ENCODE peak calls at places on chromosomes 5 and 9, in four cellular contexts. L is K562, C is GM12878, S is HepG2. E is an unnamed sample.

GRCh38 chr5:35811108-35811741 is 45.5 kb upstream of the IL7R start:
- DNase-seq in L (no peak), C (no peak), S (no peak), E (no peak)

GRCh38 chr5:101611039-101611438 is 685.0 kb downstream of the SLCO4C1 start:
- DNase-seq in L (no peak), C (no peak), S (no peak), E (no peak)

GRCh38 chr5:180090769-180091546 is 19.4 kb upstream of the RNF130 start:
- DNase-seq in L (no peak), C (no peak), S (peak; percentile 52), E (peak; percentile 43)

GRCh38 chr5:115366223-115366622 is 69.8 kb upstream of the CCDC112 start:
- DNase-seq in L (no peak), C (no peak), S (no peak), E (peak; percentile 96)

GRCh38 chr9:134403682-134404301 is 77.5 kb downstream of the RXRA start:
- DNase-seq in L (no peak), C (no peak), S (no peak), E (peak; percentile 49)

GRCh38 chr5:2709996-2710689 is 41.3 kb downstream of the IRX2 start:
- DNase-seq in L (no peak), C (no peak), S (no peak), E (no peak)

GRCh38 chr5:65475336-65475735 is 6.4 kb downstream of the ADAMTS6 start:
- DNase-seq in L (no peak), C (no peak), S (no peak), E (peak; percentile 66)

GRCh38 chr9:68907910-68908309 is 106.0 kb downstream of the PRKACG start:
- DNase-seq in L (no peak), C (no peak), S (no peak), E (no peak)

GRCh38 chr5:93532370-93532769 is 48.6 kb downstream of the NR2F1-AS1 start:
- DNase-seq in L (no peak), C (no peak), S (peak; percentile 2), E (peak; percentile 63)
- H2AFZ ChIP-seq in L (no peak overlapping the region), C (no peak overlapping the region), S (peak overlapping the region; percentile 58), E (peak overlapping the region; percentile 7)

GRCh38 chr5:107478068-107478641 is 192.6 kb downstream of the EFNA5 start:
- DNase-seq in L (no peak), C (no peak), S (no peak), E (peak; percentile 41)

GRCh38 chr5:107474361-107474723 is 196.4 kb downstream of the EFNA5 start:
- DNase-seq in L (no peak), C (no peak), S (no peak), E (no peak)

GRCh38 chr5:107474724-107475489 is 195.8 kb downstream of the EFNA5 start:
- DNase-seq in L (no peak), C (peak; percentile 41), S (no peak), E (peak; percentile 67)

GRCh38 chr5:107477492-107477891 is 193.2 kb downstream of the EFNA5 start:
- DNase-seq in L (no peak), C (no peak), S (no peak), E (no peak)

GRCh38 chr5:107476783-107477182 is 194.0 kb downstream of the EFNA5 start:
- DNase-seq in L (no peak), C (peak; percentile 80), S (no peak), E (peak; percentile 94)
- TF ChIP-seq MYC in L (no peak), C (no peak), S (no peak), E (no peak)

GRCh38 chr5:157971466-157972324 is 112.8 kb upstream of the CLINT1 start:
- DNase-seq in L (no peak), C (no peak), S (no peak), E (no peak)
- H2AFZ ChIP-seq in L (no peak overlapping the region), C (no peak overlapping the region), S (no peak overlapping the region), E (no peak overlapping the region)

GRCh38 chr5:91305640-91306039 is 77.5 kb downstream of the ARRDC3 start:
- DNase-seq in L (no peak), C (no peak), S (no peak), E (no peak)

GRCh38 chr5:91302958-91303357 is 80.2 kb downstream of the ARRDC3 start:
- DNase-seq in L (no peak), C (no peak), S (no peak), E (no peak)

GRCh38 chr5:91311168-91311696 is 71.9 kb downstream of the ARRDC3 start:
- DNase-seq in L (no peak), C (no peak), S (no peak), E (no peak)

GRCh38 chr5:91306497-91306896 is 76.6 kb downstream of the ARRDC3 start:
- DNase-seq in L (no peak), C (no peak), S (no peak), E (no peak)

GRCh38 chr5:91307023-91307422 is 76.1 kb downstream of the ARRDC3 start:
- DNase-seq in L (no peak), C (no peak), S (no peak), E (no peak)
- TF ChIP-seq MYC in L (no peak), C (no peak), S (no peak), E (no peak)

DNA sequence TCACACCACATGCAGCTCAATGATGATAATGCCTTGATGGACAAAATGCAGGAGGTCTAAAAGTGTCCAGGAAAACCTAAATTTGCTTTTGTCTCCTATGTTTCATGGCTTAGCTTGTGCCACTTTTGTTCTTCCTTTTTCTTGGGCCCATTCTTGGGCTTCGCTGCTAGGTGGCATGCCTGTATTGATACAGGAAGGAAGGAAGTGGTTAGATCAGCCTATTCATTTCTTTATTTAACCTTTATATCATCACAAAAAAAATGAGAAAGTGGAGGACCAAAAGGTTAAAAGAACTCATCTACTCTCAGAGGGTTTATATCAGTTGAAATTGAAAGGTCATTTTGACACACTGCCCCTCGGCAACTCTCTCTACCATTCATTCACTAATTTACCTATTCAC is 260.2 kb downstream of the ARHGAP26 start:
- DNase-seq in L (no peak), C (no peak), S (no peak), E (no peak)
- H2AFZ ChIP-seq in L (no peak overlapping the region), C (no peak overlapping the region), S (no peak overlapping the region), E (no peak overlapping the region)

GRCh38 chr5:6759401-6759800 is 46.2 kb downstream of the TENT4A start:
- DNase-seq in L (peak; percentile 60), C (no peak), S (peak; percentile 66), E (no peak)
- TF ChIP-seq MYC in L (peak; percentile 79), C (no peak), S (no peak), E (no peak)

DNA sequence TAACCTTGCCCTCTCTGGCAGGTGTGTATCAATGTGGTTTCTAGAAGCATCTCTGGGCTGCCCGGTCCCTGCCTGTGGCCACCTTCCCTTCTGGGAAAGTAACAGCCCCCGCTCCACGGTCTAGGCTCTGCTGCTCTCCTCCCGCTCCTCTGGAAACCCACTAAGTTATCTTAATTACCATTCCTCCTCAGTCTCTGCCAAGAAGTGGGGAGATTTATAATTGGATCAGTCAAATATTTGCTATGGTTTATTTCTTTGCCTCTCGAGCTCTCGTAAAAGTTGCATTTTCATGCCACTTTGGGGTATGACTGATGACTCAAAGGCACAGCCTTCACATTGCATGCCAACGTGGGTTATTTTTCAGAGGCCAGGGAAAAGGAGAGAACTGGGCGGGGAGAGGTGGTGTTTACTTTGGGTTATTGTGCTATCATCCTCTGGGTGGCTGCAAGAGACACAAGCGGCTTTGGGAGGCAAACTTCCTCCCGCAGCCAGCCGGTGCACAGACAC is 205.3 kb upstream of the WWC1 start:
- DNase-seq in L (no peak), C (no peak), S (peak; percentile 16), E (no peak)
- H2AFZ ChIP-seq in L (no peak overlapping the region), C (no peak overlapping the region), S (no peak overlapping the region), E (no peak overlapping the region)

DNA sequence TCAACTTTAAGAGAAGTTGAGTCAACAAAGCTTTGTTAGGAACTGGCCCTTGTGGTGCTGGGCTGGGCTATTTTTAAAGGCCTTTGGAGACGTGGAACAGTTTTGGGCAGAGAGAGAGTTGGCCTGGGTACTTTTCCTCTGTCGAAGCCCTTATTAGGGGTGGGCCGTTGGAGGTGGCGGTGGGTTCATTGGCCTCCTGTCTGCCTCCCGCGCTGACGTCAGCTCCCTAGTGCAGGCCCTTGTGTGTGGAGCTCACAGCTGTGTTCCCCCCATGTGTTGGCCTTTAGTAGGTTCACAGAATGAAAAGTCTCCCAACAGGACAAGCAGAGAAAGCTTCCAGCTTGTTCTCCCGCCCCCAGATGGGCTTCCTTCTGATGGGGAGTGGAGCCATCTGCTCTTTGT is 2.7 kb downstream of the NCS1 start:
- DNase-seq in L (no peak), C (no peak), S (no peak), E (no peak)
- TF ChIP-seq MYC in L (no peak), C (no peak), S (no peak), E (no peak)

DNA sequence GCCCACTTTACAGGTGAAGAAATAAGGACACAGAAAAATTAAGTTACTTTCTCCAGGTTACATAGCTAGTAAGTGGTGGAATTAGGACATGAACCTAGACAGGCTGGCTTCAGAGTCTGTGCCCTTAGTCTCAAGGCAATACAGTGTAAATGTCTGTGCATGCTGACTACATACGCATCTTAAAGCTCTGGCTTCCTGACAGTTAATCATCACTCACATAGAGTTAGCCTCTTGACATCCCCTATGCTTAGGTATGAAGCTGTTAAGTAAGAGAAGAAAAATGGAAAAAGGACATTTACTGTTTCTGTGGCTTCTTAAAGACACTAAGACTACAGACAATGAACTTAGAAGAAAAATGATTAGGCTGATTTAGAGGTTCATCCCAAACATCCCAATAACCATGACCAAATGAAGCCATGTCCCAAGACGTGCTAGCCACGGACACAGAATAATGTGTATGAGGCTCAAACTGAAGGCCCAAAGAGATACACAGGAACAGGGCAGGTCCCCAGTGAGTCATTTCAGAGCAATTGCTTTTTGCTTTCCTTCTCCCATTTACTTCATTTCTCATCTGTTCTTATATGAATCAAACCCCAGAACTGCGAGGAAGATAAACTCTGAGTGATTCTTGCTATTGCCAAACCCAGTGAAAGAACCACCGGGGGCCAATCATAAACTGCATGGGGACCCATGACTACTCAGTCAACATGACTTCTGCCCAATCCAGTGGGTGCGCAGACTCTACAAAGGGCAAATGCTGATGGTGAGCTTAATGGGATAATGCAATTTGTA is 100.0 kb upstream of the IFNK start:
- DNase-seq in L (no peak), C (no peak), S (no peak), E (no peak)
- H2AFZ ChIP-seq in L (no peak overlapping the region), C (no peak overlapping the region), S (no peak overlapping the region), E (no peak overlapping the region)

DNA sequence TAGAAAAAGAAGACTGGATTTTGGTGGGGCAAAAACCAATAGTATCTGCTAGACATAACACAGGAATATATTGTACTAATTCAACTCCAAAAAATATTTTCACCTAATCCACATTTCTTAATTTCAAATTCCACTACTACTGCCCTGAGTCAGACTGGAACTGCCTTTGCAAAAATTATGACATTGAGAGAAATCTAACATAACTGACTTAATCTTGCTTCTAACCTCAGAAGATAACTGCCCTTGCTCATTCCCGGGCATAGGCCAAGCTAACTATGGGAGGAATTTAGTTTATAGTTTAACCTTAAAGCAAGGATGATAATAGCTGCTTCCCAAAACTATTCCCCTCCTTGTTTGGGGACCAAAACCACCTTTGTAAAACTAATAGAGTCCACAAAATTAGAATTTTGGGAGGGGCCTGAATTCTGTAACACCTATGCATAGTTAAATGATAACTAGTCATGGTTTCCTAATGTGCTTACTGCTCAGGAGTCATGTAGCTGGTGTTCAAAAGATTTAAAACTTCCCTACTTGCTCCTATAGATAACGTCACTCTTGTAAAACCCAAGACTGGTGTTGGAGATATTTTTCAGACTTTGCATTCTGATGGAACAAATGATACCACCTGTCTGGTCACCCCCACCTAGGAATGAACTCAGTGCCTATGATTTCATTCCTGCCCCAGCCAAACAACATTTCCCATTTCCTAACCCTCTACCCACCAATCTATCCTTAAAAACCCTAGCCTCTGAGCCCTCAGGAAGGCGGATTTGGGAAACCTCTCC is 14.1 kb upstream of the TXN start:
- DNase-seq in L (no peak), C (no peak), S (no peak), E (no peak)
- TF ChIP-seq MYC in L (no peak), C (no peak), S (no peak), E (no peak)